ENCODE peak calls at places on chromosomes 6 and 20, in ten cellular contexts. G is amygdala; C is MV-4-11; K is neural progenitor cell; A is OCI-LY7; H is epithelial cell of prostate; O is GM04504; J is effector memory CD4-positive, alpha-beta T cell; R is HT1080; B is cardiac muscle cell. X is an unnamed sample.

GRCh38 chr6:22133352-22133751 is 163.5 kb downstream of the PRL start:
- DNase-seq in G (no peak), C (no peak), K (no peak), A (no peak), H (no peak), O (no peak), J (no peak), R (no peak), B (no peak), X (no peak)

GRCh38 chr20:32062776-32063170 is 10.7 kb downstream of the HCK start:
- DNase-seq in G (no peak), C (peak), K (no peak), A (no peak), H (no peak), O (no peak), J (no peak), R (no peak), B (no peak), X (no peak)

GRCh38 chr20:3195607-3196230 is 8.8 kb downstream of the DDRGK1 start:
- DNase-seq in G (no peak), C (no peak), K (no peak), A (no peak), H (no peak), O (no peak), J (no peak), R (no peak), B (no peak), X (no peak)

GRCh38 chr6:53524455-53524815 is 20.5 kb downstream of the GCLC start:
- DNase-seq in G (no peak), C (no peak), K (no peak), A (no peak), H (no peak), O (no peak), J (no peak), R (peak), B (no peak), X (peak)

GRCh38 chr6:127956260-127956888 is 55.5 kb upstream of the THEMIS start:
- DNase-seq in G (no peak), C (no peak), K (peak), A (no peak), H (no peak), O (no peak), J (no peak), R (peak), B (no peak), X (no peak)

GRCh38 chr20:7703436-7703835 is 236.8 kb downstream of the HAO1 start:
- DNase-seq in G (no peak), C (no peak), K (no peak), A (peak), H (no peak), O (no peak), J (no peak), R (no peak), B (no peak), X (no peak)

GRCh38 chr6:9499709-9500108 is 915.2 kb downstream of the TFAP2A start:
- DNase-seq in G (no peak), C (no peak), K (no peak), A (no peak), H (no peak), O (no peak), J (no peak), R (no peak), B (no peak), X (no peak)

GRCh38 chr6:209432-210103 is 82.7 kb upstream of the DUSP22 start:
- DNase-seq in G (no peak), C (no peak), K (no peak), A (no peak), H (no peak), O (no peak), J (no peak), R (no peak), B (no peak), X (no peak)

GRCh38 chr6:6283747-6284146 is 36.7 kb downstream of the F13A1 start:
- DNase-seq in G (no peak), C (no peak), K (no peak), A (peak), H (no peak), O (no peak), J (no peak), R (no peak), B (no peak), X (no peak)

GRCh38 chr6:154689654-154690053 is 43.6 kb upstream of the SCAF8 start:
- DNase-seq in G (no peak), C (no peak), K (no peak), A (no peak), H (no peak), O (no peak), J (no peak), R (no peak), B (no peak), X (no peak)

GRCh38 chr20:21190866-21191265 is 65.0 kb downstream of the KIZ start:
- DNase-seq in G (no peak), C (no peak), K (no peak), A (no peak), H (no peak), O (no peak), J (no peak), R (no peak), B (no peak), X (no peak)

GRCh38 chr6:106856227-106856874 is 118.2 kb downstream of the CD24 start:
- DNase-seq in G (no peak), C (no peak), K (no peak), A (no peak), H (no peak), O (no peak), J (no peak), R (no peak), B (no peak), X (no peak)

GRCh38 chr20:63066506-63067265 is 59.9 kb upstream of the BHLHE23 start:
- DNase-seq in G (no peak), C (no peak), K (no peak), A (no peak), H (no peak), O (no peak), J (no peak), R (no peak), B (no peak), X (no peak)

GRCh38 chr6:168035098-168035660 is 37.7 kb downstream of the KIF25 start:
- DNase-seq in G (peak), C (no peak), K (peak), A (no peak), H (no peak), O (peak), J (no peak), R (no peak), B (peak), X (peak)

GRCh38 chr20:36399147-36399968 is 93.2 kb downstream of the DLGAP4 start:
- DNase-seq in G (peak), C (peak), K (peak), A (peak), H (no peak), O (peak), J (no peak), R (peak), B (peak), X (no peak)

GRCh38 chr20:36883972-36884535 is 8.1 kb downstream of the TLDC2 start:
- DNase-seq in G (no peak), C (peak), K (no peak), A (no peak), H (no peak), O (no peak), J (no peak), R (no peak), B (no peak), X (no peak)

GRCh38 chr20:47271216-47271615 is 85.3 kb downstream of the ZMYND8 start:
- DNase-seq in G (no peak), C (no peak), K (no peak), A (no peak), H (no peak), O (no peak), J (no peak), R (no peak), B (no peak), X (no peak)